ENCODE peak calls at places on chromosomes 6 and 20, in ten cellular contexts. One of them, this sample, is unnamed.
A peak's percentile ranks its signal among the peaks of the same experiment; 100 is the strongest.

GRCh38 chr6:12842126-12842525 is 125.6 kb downstream of the PHACTR1 start:
- DNase-seq in ovary: no peak
- DNase-seq in endodermal cell: no peak
- DNase-seq in heart right ventricle: no peak
- DNase-seq in SK-N-SH: no peak
- DNase-seq in brain microvascular endothelial cell: no peak
- DNase-seq in lung: no peak
- DNase-seq in MCF 10A: no peak
- DNase-seq in progenitor cell of endocrine pancreas: no peak
- DNase-seq in natural killer cell: no peak
- DNase-seq in this sample: no peak

GRCh38 chr20:16438100-16438499 is 135.1 kb downstream of the KIF16B start:
- DNase-seq in ovary: no peak
- DNase-seq in endodermal cell: no peak
- DNase-seq in heart right ventricle: no peak
- DNase-seq in SK-N-SH: no peak
- DNase-seq in brain microvascular endothelial cell: no peak
- DNase-seq in lung: no peak
- DNase-seq in MCF 10A: no peak
- DNase-seq in progenitor cell of endocrine pancreas: no peak
- DNase-seq in natural killer cell: no peak
- DNase-seq in this sample: no peak

GRCh38 chr20:46206025-46206424 is 87.9 kb downstream of the CD40 start:
- DNase-seq in ovary: peak; percentile 35
- DNase-seq in endodermal cell: no peak
- DNase-seq in heart right ventricle: no peak
- DNase-seq in SK-N-SH: no peak
- DNase-seq in brain microvascular endothelial cell: peak; percentile 16
- DNase-seq in lung: peak; percentile 60
- DNase-seq in MCF 10A: peak; percentile 70
- DNase-seq in progenitor cell of endocrine pancreas: no peak
- DNase-seq in natural killer cell: no peak
- DNase-seq in this sample: no peak

GRCh38 chr6:156774872-156775405 is 2.2 kb upstream of the ARID1B start:
- DNase-seq in ovary: no peak
- DNase-seq in endodermal cell: peak; percentile 58
- DNase-seq in heart right ventricle: no peak
- DNase-seq in SK-N-SH: no peak
- DNase-seq in brain microvascular endothelial cell: no peak
- DNase-seq in lung: no peak
- DNase-seq in MCF 10A: peak; percentile 37
- DNase-seq in progenitor cell of endocrine pancreas: no peak
- DNase-seq in natural killer cell: no peak
- DNase-seq in this sample: no peak

GRCh38 chr6:24918641-24919403 is 16.9 kb downstream of the RIPOR2 start:
- DNase-seq in ovary: no peak
- DNase-seq in endodermal cell: peak; percentile 68
- DNase-seq in heart right ventricle: no peak
- DNase-seq in SK-N-SH: peak; percentile 17
- DNase-seq in brain microvascular endothelial cell: no peak
- DNase-seq in lung: no peak
- DNase-seq in MCF 10A: no peak
- DNase-seq in progenitor cell of endocrine pancreas: no peak
- DNase-seq in natural killer cell: no peak
- DNase-seq in this sample: no peak

GRCh38 chr6:390914-391558 is 516 bp upstream of the IRF4 start:
- DNase-seq in ovary: no peak
- DNase-seq in endodermal cell: peak; percentile 81
- DNase-seq in heart right ventricle: no peak
- DNase-seq in SK-N-SH: no peak
- DNase-seq in brain microvascular endothelial cell: no peak
- DNase-seq in lung: no peak
- DNase-seq in MCF 10A: no peak
- DNase-seq in progenitor cell of endocrine pancreas: no peak
- DNase-seq in natural killer cell: no peak
- DNase-seq in this sample: no peak

GRCh38 chr6:56714982-56715456 is 72.3 kb upstream of the DST start:
- DNase-seq in ovary: no peak
- DNase-seq in endodermal cell: peak; percentile 59
- DNase-seq in heart right ventricle: no peak
- DNase-seq in SK-N-SH: peak; percentile 55
- DNase-seq in brain microvascular endothelial cell: peak; percentile 68
- DNase-seq in lung: peak; percentile 32
- DNase-seq in MCF 10A: peak; percentile 91
- DNase-seq in progenitor cell of endocrine pancreas: no peak
- DNase-seq in natural killer cell: no peak
- DNase-seq in this sample: no peak

GRCh38 chr6:90083891-90084290 is 189.6 kb downstream of the GJA10 start:
- DNase-seq in ovary: no peak
- DNase-seq in endodermal cell: no peak
- DNase-seq in heart right ventricle: no peak
- DNase-seq in SK-N-SH: no peak
- DNase-seq in brain microvascular endothelial cell: no peak
- DNase-seq in lung: no peak
- DNase-seq in MCF 10A: no peak
- DNase-seq in progenitor cell of endocrine pancreas: no peak
- DNase-seq in natural killer cell: no peak
- DNase-seq in this sample: no peak

GRCh38 chr6:169724554-169725269 is 412 bp upstream of the PHF10 start:
- DNase-seq in ovary: peak; percentile 63
- DNase-seq in endodermal cell: peak; percentile 94
- DNase-seq in heart right ventricle: peak; percentile 67
- DNase-seq in SK-N-SH: peak; percentile 97
- DNase-seq in brain microvascular endothelial cell: no peak
- DNase-seq in lung: peak; percentile 45
- DNase-seq in MCF 10A: peak; percentile 32
- DNase-seq in progenitor cell of endocrine pancreas: peak; percentile 83
- DNase-seq in natural killer cell: peak; percentile 51
- DNase-seq in this sample: peak; percentile 77

GRCh38 chr6:137496909-137497721 is 2.9 kb upstream of the OLIG3 start:
- DNase-seq in ovary: no peak
- DNase-seq in endodermal cell: peak; percentile 72
- DNase-seq in heart right ventricle: no peak
- DNase-seq in SK-N-SH: no peak
- DNase-seq in brain microvascular endothelial cell: no peak
- DNase-seq in lung: no peak
- DNase-seq in MCF 10A: no peak
- DNase-seq in progenitor cell of endocrine pancreas: no peak
- DNase-seq in natural killer cell: no peak
- DNase-seq in this sample: no peak

GRCh38 chr20:45581702-45582101 is 2.6 kb upstream of the WFDC8 start:
- DNase-seq in ovary: no peak
- DNase-seq in endodermal cell: no peak
- DNase-seq in heart right ventricle: no peak
- DNase-seq in SK-N-SH: no peak
- DNase-seq in brain microvascular endothelial cell: no peak
- DNase-seq in lung: no peak
- DNase-seq in MCF 10A: no peak
- DNase-seq in progenitor cell of endocrine pancreas: no peak
- DNase-seq in natural killer cell: no peak
- DNase-seq in this sample: no peak

GRCh38 chr20:59933849-59934585 is 580 bp upstream of the SYCP2 start:
- DNase-seq in ovary: peak; percentile 78
- DNase-seq in endodermal cell: peak; percentile 95
- DNase-seq in heart right ventricle: peak; percentile 86
- DNase-seq in SK-N-SH: peak; percentile 97
- DNase-seq in brain microvascular endothelial cell: peak; percentile 39
- DNase-seq in lung: peak; percentile 82
- DNase-seq in MCF 10A: peak; percentile 69
- DNase-seq in progenitor cell of endocrine pancreas: peak; percentile 76
- DNase-seq in natural killer cell: peak; percentile 81
- DNase-seq in this sample: peak; percentile 63

GRCh38 chr20:8647868-8648495 is 420.9 kb upstream of the PLCB4 start:
- DNase-seq in ovary: peak; percentile 38
- DNase-seq in endodermal cell: no peak
- DNase-seq in heart right ventricle: peak; percentile 19
- DNase-seq in SK-N-SH: no peak
- DNase-seq in brain microvascular endothelial cell: no peak
- DNase-seq in lung: no peak
- DNase-seq in MCF 10A: no peak
- DNase-seq in progenitor cell of endocrine pancreas: no peak
- DNase-seq in natural killer cell: no peak
- DNase-seq in this sample: no peak

GRCh38 chr6:156427345-156427744 is 349.8 kb upstream of the ARID1B start:
- DNase-seq in ovary: no peak
- DNase-seq in endodermal cell: no peak
- DNase-seq in heart right ventricle: peak; percentile 12
- DNase-seq in SK-N-SH: no peak
- DNase-seq in brain microvascular endothelial cell: peak; percentile 99
- DNase-seq in lung: peak; percentile 37
- DNase-seq in MCF 10A: peak; percentile 91
- DNase-seq in progenitor cell of endocrine pancreas: no peak
- DNase-seq in natural killer cell: no peak
- DNase-seq in this sample: no peak

GRCh38 chr20:25605146-25605545 is 18.7 kb downstream of the NANP start:
- DNase-seq in ovary: no peak
- DNase-seq in endodermal cell: no peak
- DNase-seq in heart right ventricle: no peak
- DNase-seq in SK-N-SH: no peak
- DNase-seq in brain microvascular endothelial cell: no peak
- DNase-seq in lung: no peak
- DNase-seq in MCF 10A: no peak
- DNase-seq in progenitor cell of endocrine pancreas: no peak
- DNase-seq in natural killer cell: no peak
- DNase-seq in this sample: no peak

GRCh38 chr20:23114018-23114417 is 27.9 kb upstream of the CD93 start:
- DNase-seq in ovary: no peak
- DNase-seq in endodermal cell: no peak
- DNase-seq in heart right ventricle: peak; percentile 48
- DNase-seq in SK-N-SH: no peak
- DNase-seq in brain microvascular endothelial cell: no peak
- DNase-seq in lung: no peak
- DNase-seq in MCF 10A: no peak
- DNase-seq in progenitor cell of endocrine pancreas: no peak
- DNase-seq in natural killer cell: no peak
- DNase-seq in this sample: no peak

DNA sequence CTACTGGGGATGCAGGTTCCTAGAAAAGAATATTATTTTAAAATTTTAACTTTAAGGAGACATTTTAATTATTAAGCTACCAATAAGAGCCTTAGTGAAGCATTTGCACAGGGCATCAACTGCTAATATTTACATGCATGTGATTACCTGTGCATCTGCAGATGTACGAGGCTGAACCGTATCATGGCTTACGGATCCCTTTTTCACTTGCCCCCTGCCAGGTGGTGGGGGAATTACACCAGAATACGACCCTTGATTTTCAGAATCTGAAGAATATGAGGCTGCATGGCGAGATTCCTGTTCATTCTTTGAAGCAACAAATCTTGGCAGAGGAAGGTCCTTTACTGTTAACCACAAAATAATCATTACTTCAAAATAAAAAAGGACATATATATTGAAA is 42.7 kb downstream of the REPS1 start:
- DNase-seq in ovary: no peak
- DNase-seq in endodermal cell: peak; percentile 56
- DNase-seq in heart right ventricle: no peak
- DNase-seq in SK-N-SH: peak; percentile 22
- DNase-seq in brain microvascular endothelial cell: no peak
- DNase-seq in lung: no peak
- DNase-seq in MCF 10A: no peak
- DNase-seq in progenitor cell of endocrine pancreas: no peak
- DNase-seq in natural killer cell: no peak
- DNase-seq in this sample: no peak
- TF ChIP-seq CTCF in ovary: no peak
- TF ChIP-seq CTCF in endodermal cell: peak; percentile 69
- TF ChIP-seq CTCF in heart right ventricle: no peak
- TF ChIP-seq CTCF in SK-N-SH: no peak
- TF ChIP-seq CTCF in brain microvascular endothelial cell: peak; percentile 36
- TF ChIP-seq CTCF in lung: no peak
- TF ChIP-seq CTCF in MCF 10A: peak; percentile 15
- TF ChIP-seq CTCF in progenitor cell of endocrine pancreas: peak; percentile 34
- TF ChIP-seq CTCF in natural killer cell: no peak
- TF ChIP-seq CTCF in this sample: peak; percentile 44

GRCh38 chr6:43355862-43356590 is 13.4 kb downstream of the ZNF318 start:
- DNase-seq in ovary: no peak
- DNase-seq in endodermal cell: peak; percentile 72
- DNase-seq in heart right ventricle: no peak
- DNase-seq in SK-N-SH: peak; percentile 16
- DNase-seq in brain microvascular endothelial cell: no peak
- DNase-seq in lung: no peak
- DNase-seq in MCF 10A: no peak
- DNase-seq in progenitor cell of endocrine pancreas: no peak
- DNase-seq in natural killer cell: no peak
- DNase-seq in this sample: no peak
- TF ChIP-seq CTCF in ovary: no peak
- TF ChIP-seq CTCF in endodermal cell: peak; percentile 81
- TF ChIP-seq CTCF in heart right ventricle: peak; percentile 65
- TF ChIP-seq CTCF in SK-N-SH: peak; percentile 34
- TF ChIP-seq CTCF in brain microvascular endothelial cell: peak; percentile 52
- TF ChIP-seq CTCF in lung: no peak
- TF ChIP-seq CTCF in MCF 10A: no peak
- TF ChIP-seq CTCF in progenitor cell of endocrine pancreas: peak; percentile 37
- TF ChIP-seq CTCF in natural killer cell: no peak
- TF ChIP-seq CTCF in this sample: no peak

DNA sequence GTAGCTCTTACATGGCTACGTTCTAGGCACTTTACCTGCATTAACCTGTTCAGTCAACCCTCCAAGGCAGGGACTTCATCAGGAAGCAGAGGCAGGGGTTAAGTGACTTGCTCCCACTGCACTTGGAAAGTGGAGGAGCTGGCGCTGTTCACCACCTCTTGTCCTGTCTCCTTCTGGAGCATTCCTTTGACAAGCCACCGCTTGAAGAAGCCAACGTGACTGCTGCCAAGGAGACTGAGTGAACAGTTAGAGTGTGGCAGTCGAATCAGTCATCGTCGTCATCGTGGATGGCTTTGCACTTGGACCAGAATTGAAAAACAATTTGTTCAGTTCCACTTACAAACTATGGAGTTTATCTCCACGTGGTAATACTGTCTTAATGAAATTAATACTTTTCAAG is 60.9 kb downstream of the TULP4 start:
- DNase-seq in ovary: no peak
- DNase-seq in endodermal cell: no peak
- DNase-seq in heart right ventricle: no peak
- DNase-seq in SK-N-SH: no peak
- DNase-seq in brain microvascular endothelial cell: no peak
- DNase-seq in lung: peak; percentile 44
- DNase-seq in MCF 10A: no peak
- DNase-seq in progenitor cell of endocrine pancreas: no peak
- DNase-seq in natural killer cell: no peak
- DNase-seq in this sample: no peak
- TF ChIP-seq CTCF in ovary: no peak
- TF ChIP-seq CTCF in endodermal cell: no peak
- TF ChIP-seq CTCF in heart right ventricle: no peak
- TF ChIP-seq CTCF in SK-N-SH: no peak
- TF ChIP-seq CTCF in brain microvascular endothelial cell: no peak
- TF ChIP-seq CTCF in lung: no peak
- TF ChIP-seq CTCF in MCF 10A: no peak
- TF ChIP-seq CTCF in progenitor cell of endocrine pancreas: no peak
- TF ChIP-seq CTCF in natural killer cell: no peak
- TF ChIP-seq CTCF in this sample: no peak

DNA sequence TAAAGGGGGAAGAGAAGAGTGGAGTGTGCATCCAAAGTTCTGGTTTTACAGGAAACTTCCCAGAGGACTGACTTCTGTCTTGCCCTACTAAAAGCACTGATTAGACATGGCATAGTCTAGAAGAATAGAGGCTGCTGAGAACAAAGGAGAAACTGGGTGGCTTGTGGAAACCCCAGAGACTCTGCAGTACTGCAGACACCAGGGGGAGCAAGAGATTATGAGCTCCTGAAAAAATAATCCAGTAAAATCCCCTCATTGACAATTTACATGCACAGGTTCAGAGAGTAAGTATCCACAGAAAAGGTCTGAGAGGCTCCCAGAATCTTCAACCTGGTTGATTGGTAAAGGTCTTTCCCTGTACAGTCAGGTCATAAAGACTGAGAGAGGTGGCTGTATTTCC is 48.7 kb upstream of the CLVS2 start:
- DNase-seq in ovary: no peak
- DNase-seq in endodermal cell: peak; percentile 78
- DNase-seq in heart right ventricle: no peak
- DNase-seq in SK-N-SH: peak; percentile 36
- DNase-seq in brain microvascular endothelial cell: peak; percentile 1
- DNase-seq in lung: no peak
- DNase-seq in MCF 10A: peak; percentile 47
- DNase-seq in progenitor cell of endocrine pancreas: no peak
- DNase-seq in natural killer cell: no peak
- DNase-seq in this sample: no peak
- TF ChIP-seq CTCF in ovary: no peak
- TF ChIP-seq CTCF in endodermal cell: peak; percentile 82
- TF ChIP-seq CTCF in heart right ventricle: peak; percentile 30
- TF ChIP-seq CTCF in SK-N-SH: no peak
- TF ChIP-seq CTCF in brain microvascular endothelial cell: peak; percentile 71
- TF ChIP-seq CTCF in lung: no peak
- TF ChIP-seq CTCF in MCF 10A: peak; percentile 59
- TF ChIP-seq CTCF in progenitor cell of endocrine pancreas: peak; percentile 62
- TF ChIP-seq CTCF in natural killer cell: no peak
- TF ChIP-seq CTCF in this sample: no peak

This sample was measured in mesothelial cell of epicardium.